ENCODE peak calls at places on chromosome 21, in eight cellular contexts. X is NCI-H345, Q is neuronal stem cell, U is NCI-H510A treated with DMSO at 0.1 percent for 48 hours, I is AML-193, O is T-cell, R is tibial nerve, K is fibroblast of the aortic adventitia. W is an unnamed sample.

GRCh38 chr21:45994086-45994661 is 12.6 kb downstream of the COL6A1 start:
- DNase-seq in O (no peak), X (no peak), I (no peak), Q (no peak), U (no peak), R (no peak), K (peak), W (no peak)

GRCh38 chr21:45432575-45433255 is 27.8 kb downstream of the COL18A1 start:
- DNase-seq in X (no peak), I (no peak), U (no peak), Q (no peak), O (no peak), K (peak), R (peak), W (no peak)

GRCh38 chr21:22892757-22893156 is 1894.5 kb downstream of the NCAM2 start:
- DNase-seq in U (no peak), K (no peak), Q (no peak), I (no peak), X (no peak), O (no peak), R (no peak), W (no peak)

GRCh38 chr21:15275615-15276228 is 210.9 kb upstream of the NRIP1 start:
- DNase-seq in X (no peak), U (no peak), O (no peak), I (no peak), K (no peak), R (no peak), Q (no peak), W (peak)

GRCh38 chr21:17441370-17441769 is 71.5 kb upstream of the CXADR start:
- DNase-seq in I (no peak), R (peak), O (no peak), K (no peak), U (no peak), X (peak), Q (no peak), W (peak)

GRCh38 chr21:24486973-24487372 is 1120.3 kb downstream of the MRPL39 start:
- DNase-seq in I (no peak), O (no peak), X (no peak), U (no peak), Q (no peak), R (no peak), K (no peak), W (no peak)

GRCh38 chr21:32131960-32132359 is 146.9 kb downstream of the MIS18A start:
- DNase-seq in X (no peak), I (no peak), Q (no peak), K (peak), R (no peak), O (no peak), U (peak), W (peak)

GRCh38 chr21:38351961-38352521 is 95.2 kb downstream of the KCNJ15 start:
- DNase-seq in R (no peak), K (peak), U (no peak), X (no peak), I (no peak), Q (no peak), O (no peak), W (peak)

GRCh38 chr21:34950980-34951379 is 98.1 kb downstream of the RUNX1 start:
- DNase-seq in Q (no peak), O (no peak), K (no peak), R (no peak), I (no peak), X (no peak), U (peak), W (no peak)

GRCh38 chr21:43295016-43295958 is 126.5 kb downstream of the CRYAA start:
- DNase-seq in X (peak), I (no peak), O (no peak), Q (no peak), R (no peak), U (no peak), K (no peak), W (no peak)

GRCh38 chr21:41821081-41821755 is 54.4 kb upstream of the RIPK4 start:
- DNase-seq in O (no peak), U (no peak), Q (no peak), I (no peak), R (no peak), X (no peak), K (no peak), W (no peak)

GRCh38 chr21:32207096-32207716 is 71.6 kb downstream of the MIS18A start:
- DNase-seq in U (peak), I (no peak), X (peak), O (no peak), Q (no peak), K (no peak), R (no peak), W (no peak)

GRCh38 chr21:42513985-42514882 is 582 bp downstream of the SLC37A1 start:
- DNase-seq in X (peak), U (peak), R (no peak), I (no peak), K (peak), Q (no peak), O (peak), W (peak)

W was measured in epithelial cell of esophagus.